ENCODE peak calls at places on chromosome 13, in six cellular contexts. J is A549; F is stimulated activated CD8-positive, alpha-beta memory T cell treated with anti-CD3 and anti-CD28 coated beads, Interleukin-4, amount 100 ng/mL, for 1 hour; E is NCI-H1092 treated with DMSO at 0.1 percent for 48 hours; X is activated CD4-positive, alpha-beta T cell treated with anti-CD3 and anti-CD28 coated beads for 24 hours; Z is NCI-H774. P is an unnamed sample.

GRCh38 chr13:71417205-71417604 is 449.8 kb downstream of the DACH1 start:
- DNase-seq in E (no peak), J (no peak), X (no peak), F (no peak), Z (no peak), P (no peak)

GRCh38 chr13:92255533-92255932 is 857.1 kb downstream of the GPC5 start:
- DNase-seq in J (no peak), X (no peak), Z (no peak), E (no peak), F (no peak), P (no peak)

GRCh38 chr13:24381539-24382265 is 72.3 kb downstream of the C1QTNF9 start:
- DNase-seq in F (no peak), X (no peak), J (no peak), E (no peak), Z (no peak), P (no peak)

GRCh38 chr13:38979891-38980627 is 10.6 kb downstream of the STOML3 start:
- DNase-seq in X (no peak), Z (peak), J (no peak), E (peak), F (no peak), P (no peak)

GRCh38 chr13:33518442-33518841 is 232.9 kb upstream of the STARD13 start:
- DNase-seq in X (no peak), E (no peak), F (no peak), Z (no peak), J (no peak), P (no peak)

GRCh38 chr13:36275190-36276002 is 22.2 kb downstream of the CCDC169 start:
- DNase-seq in Z (no peak), F (no peak), J (peak), X (no peak), E (peak), P (peak)

GRCh38 chr13:30116379-30116778 is 191.0 kb downstream of the KATNAL1 start:
- DNase-seq in E (no peak), Z (no peak), F (no peak), J (no peak), X (no peak), P (no peak)

GRCh38 chr13:109844396-109844795 is 58.0 kb upstream of the IRS2 start:
- DNase-seq in J (no peak), Z (no peak), X (no peak), E (no peak), F (no peak), P (no peak)

GRCh38 chr13:64662887-64663593 is 2567.1 kb downstream of the PCDH9 start:
- DNase-seq in J (no peak), Z (no peak), X (no peak), F (no peak), E (no peak), P (no peak)